ENCODE peak calls at places on chromosomes 13 and 19, in six cellular contexts. P is myocyte; G is NCI-H748 treated with DMSO at 0.1 percent for 48 hours; M is astrocyte of the cerebellum; U is omental fat pad; B is activated CD8-positive, alpha-beta memory T cell treated with anti-CD3 and anti-CD28 coated beads for 1 hour. A is an unnamed sample.

GRCh38 chr13:97043302-97043701 is 49.0 kb upstream of the OXGR1 start:
- DNase-seq in G (no peak), M (peak), U (no peak), P (peak), B (no peak), A (peak)

GRCh38 chr13:31982540-31982939 is 49.0 kb upstream of the FRY start:
- DNase-seq in P (peak), M (peak), U (peak), B (no peak), G (peak), A (peak)

GRCh38 chr13:51683537-51684050 is 99.3 kb downstream of the WDFY2 start:
- DNase-seq in P (no peak), U (no peak), B (no peak), M (no peak), G (no peak), A (no peak)

GRCh38 chr13:70237131-70237530 is 128.9 kb upstream of the KLHL1 start:
- DNase-seq in M (no peak), B (no peak), U (no peak), G (no peak), P (no peak), A (no peak)

GRCh38 chr13:112943309-112944125 is 25.5 kb upstream of the MCF2L start:
- DNase-seq in M (no peak), G (no peak), B (no peak), U (no peak), P (no peak), A (no peak)

GRCh38 chr13:114134111-114134943 is 1.9 kb upstream of the RASA3 start:
- DNase-seq in M (no peak), B (no peak), G (no peak), U (no peak), P (no peak), A (no peak)

GRCh38 chr13:113465241-113465640 is 12.0 kb upstream of the ADPRHL1 start:
- DNase-seq in U (no peak), P (no peak), B (no peak), G (no peak), M (no peak), A (no peak)

GRCh38 chr13:102642029-102642428 is 45.2 kb downstream of the TPP2 start:
- DNase-seq in U (no peak), B (no peak), G (no peak), P (no peak), M (no peak), A (no peak)

GRCh38 chr13:42970824-42971669 is 21.0 kb downstream of the EPSTI1 start:
- DNase-seq in M (peak), B (peak), U (no peak), G (peak), P (peak), A (peak)

GRCh38 chr13:78160793-78161192 is 242.2 kb upstream of the EDNRB start:
- DNase-seq in M (peak), G (no peak), P (peak), B (no peak), U (no peak), A (peak)

GRCh38 chr19:46972301-46972700 is 47.3 kb upstream of the NPAS1 start:
- DNase-seq in B (no peak), P (no peak), G (no peak), U (no peak), M (no peak), A (no peak)

GRCh38 chr19:49403404-49404187 is 15.5 kb downstream of the KASH5 start:
- DNase-seq in P (no peak), G (peak), B (no peak), M (peak), U (no peak), A (no peak)

A was measured in LHCN-M2.